ENCODE peak calls at places on chromosomes 1 and 21, in five cellular contexts. One of them, this sample, is unnamed. For H3K4me1, the result is how much of the 10 kb centered on the place peaks cover.

GRCh38 chr1:238485062-238485905 is 594.6 kb upstream of the ZP4 start:
- DNase-seq in fibroblast of lung: peak
- DNase-seq in mammary epithelial cell: peak
- DNase-seq in HCT116: no peak
- DNase-seq in neural progenitor cell: peak
- DNase-seq in this sample: peak

GRCh38 chr1:14815175-14815882 is 216.8 kb downstream of the KAZN start:
- DNase-seq in HCT116: no peak
- DNase-seq in mammary epithelial cell: no peak
- DNase-seq in neural progenitor cell: no peak
- DNase-seq in fibroblast of lung: no peak
- DNase-seq in this sample: no peak

GRCh38 chr1:1204998-1205768 is 1.2 kb downstream of the TNFRSF18 start:
- DNase-seq in mammary epithelial cell: no peak
- DNase-seq in neural progenitor cell: no peak
- DNase-seq in HCT116: no peak
- DNase-seq in fibroblast of lung: no peak
- DNase-seq in this sample: no peak

GRCh38 chr1:76705560-76705959 is 161.7 kb upstream of the ST6GALNAC5 start:
- DNase-seq in mammary epithelial cell: no peak
- DNase-seq in HCT116: no peak
- DNase-seq in fibroblast of lung: no peak
- DNase-seq in neural progenitor cell: no peak
- DNase-seq in this sample: peak

GRCh38 chr1:214107322-214108096 is 119.7 kb downstream of the PROX1 start:
- DNase-seq in neural progenitor cell: no peak
- DNase-seq in mammary epithelial cell: no peak
- DNase-seq in HCT116: no peak
- DNase-seq in fibroblast of lung: peak
- DNase-seq in this sample: no peak

GRCh38 chr1:74629283-74629682 is 44.3 kb downstream of the ERICH3 start:
- DNase-seq in HCT116: no peak
- DNase-seq in fibroblast of lung: no peak
- DNase-seq in mammary epithelial cell: no peak
- DNase-seq in neural progenitor cell: peak
- DNase-seq in this sample: no peak

GRCh38 chr1:197572169-197572568 is 203.1 kb downstream of the DENND1B start:
- DNase-seq in mammary epithelial cell: no peak
- DNase-seq in fibroblast of lung: no peak
- DNase-seq in neural progenitor cell: no peak
- DNase-seq in HCT116: no peak
- DNase-seq in this sample: no peak

GRCh38 chr1:55262822-55263221 is 47.7 kb upstream of the USP24 start:
- DNase-seq in HCT116: no peak
- DNase-seq in neural progenitor cell: no peak
- DNase-seq in mammary epithelial cell: peak
- DNase-seq in fibroblast of lung: peak
- DNase-seq in this sample: peak

GRCh38 chr1:1435911-1436633 is 582 bp downstream of the VWA1 start:
- DNase-seq in neural progenitor cell: no peak
- DNase-seq in mammary epithelial cell: no peak
- DNase-seq in fibroblast of lung: no peak
- DNase-seq in HCT116: no peak
- DNase-seq in this sample: no peak

GRCh38 chr1:204429746-204430145 is 18.1 kb upstream of the PPP1R15B start:
- DNase-seq in HCT116: no peak
- DNase-seq in fibroblast of lung: no peak
- DNase-seq in mammary epithelial cell: no peak
- DNase-seq in neural progenitor cell: no peak
- DNase-seq in this sample: no peak

GRCh38 chr1:53545663-53546408 is 86.6 kb downstream of the DMRTB1 start:
- DNase-seq in HCT116: no peak
- DNase-seq in neural progenitor cell: no peak
- DNase-seq in fibroblast of lung: no peak
- DNase-seq in mammary epithelial cell: no peak
- DNase-seq in this sample: no peak

GRCh38 chr1:14881775-14882672 is 271.5 kb upstream of the TMEM51 start:
- DNase-seq in fibroblast of lung: no peak
- DNase-seq in mammary epithelial cell: no peak
- DNase-seq in neural progenitor cell: no peak
- DNase-seq in HCT116: no peak
- DNase-seq in this sample: no peak

GRCh38 chr1:180920193-180920592 is 7.5 kb downstream of the KIAA1614 start:
- DNase-seq in HCT116: no peak
- DNase-seq in neural progenitor cell: no peak
- DNase-seq in fibroblast of lung: no peak
- DNase-seq in mammary epithelial cell: no peak
- DNase-seq in this sample: no peak

GRCh38 chr1:158952416-158952815 is 21.1 kb downstream of the PYHIN1 start:
- DNase-seq in neural progenitor cell: no peak
- DNase-seq in HCT116: no peak
- DNase-seq in mammary epithelial cell: no peak
- DNase-seq in fibroblast of lung: no peak
- DNase-seq in this sample: no peak

GRCh38 chr1:204288061-204288588 is 71.6 kb downstream of the PLEKHA6 start:
- DNase-seq in HCT116: peak
- DNase-seq in mammary epithelial cell: peak
- DNase-seq in neural progenitor cell: no peak
- DNase-seq in fibroblast of lung: no peak
- DNase-seq in this sample: peak

GRCh38 chr1:56676571-56677035 is 31.5 kb downstream of the PRKAA2 start:
- DNase-seq in mammary epithelial cell: peak
- DNase-seq in neural progenitor cell: no peak
- DNase-seq in HCT116: no peak
- DNase-seq in fibroblast of lung: peak
- DNase-seq in this sample: peak

GRCh38 chr1:170318736-170319135 is 173.0 kb downstream of the NTMT2 start:
- DNase-seq in mammary epithelial cell: no peak
- DNase-seq in HCT116: no peak
- DNase-seq in neural progenitor cell: no peak
- DNase-seq in fibroblast of lung: no peak
- DNase-seq in this sample: no peak

GRCh38 chr1:3166206-3166918 is 97.4 kb downstream of the PRDM16 start:
- DNase-seq in mammary epithelial cell: no peak
- DNase-seq in HCT116: no peak
- DNase-seq in fibroblast of lung: no peak
- DNase-seq in neural progenitor cell: no peak
- DNase-seq in this sample: no peak

GRCh38 chr1:112805155-112805853 is 90.2 kb upstream of the PPM1J start:
- DNase-seq in mammary epithelial cell: no peak
- DNase-seq in fibroblast of lung: no peak
- DNase-seq in neural progenitor cell: no peak
- DNase-seq in HCT116: no peak
- DNase-seq in this sample: no peak

GRCh38 chr1:41856361-41857285 is 62.1 kb downstream of the HIVEP3 start:
- DNase-seq in HCT116: no peak
- DNase-seq in neural progenitor cell: no peak
- DNase-seq in fibroblast of lung: peak
- DNase-seq in mammary epithelial cell: no peak
- DNase-seq in this sample: no peak

GRCh38 chr1:228233136-228233535 is 25.3 kb downstream of the OBSCN start:
- DNase-seq in HCT116: no peak
- DNase-seq in neural progenitor cell: no peak
- DNase-seq in mammary epithelial cell: no peak
- DNase-seq in fibroblast of lung: no peak
- DNase-seq in this sample: no peak

GRCh38 chr21:38272215-38272614 is 15.4 kb downstream of the KCNJ15 start:
- DNase-seq in HCT116: no peak
- DNase-seq in mammary epithelial cell: peak
- DNase-seq in neural progenitor cell: no peak
- DNase-seq in fibroblast of lung: no peak
- DNase-seq in this sample: no peak

GRCh38 chr1:224262373-224263054 is 67.5 kb downstream of the NVL start:
- DNase-seq in mammary epithelial cell: no peak
- DNase-seq in fibroblast of lung: no peak
- DNase-seq in HCT116: no peak
- DNase-seq in neural progenitor cell: no peak
- DNase-seq in this sample: no peak

GRCh38 chr1:230303822-230304221 is 122.3 kb downstream of the PGBD5 start:
- DNase-seq in HCT116: no peak
- DNase-seq in fibroblast of lung: peak
- DNase-seq in mammary epithelial cell: no peak
- DNase-seq in neural progenitor cell: no peak
- DNase-seq in this sample: no peak

GRCh38 chr1:175548774-175549173 is 194.6 kb downstream of the TNR start:
- DNase-seq in fibroblast of lung: no peak
- DNase-seq in mammary epithelial cell: peak
- DNase-seq in neural progenitor cell: no peak
- DNase-seq in HCT116: no peak
- DNase-seq in this sample: no peak

GRCh38 chr1:233627376-233627775 is 13.5 kb downstream of the KCNK1 start:
- DNase-seq in HCT116: no peak
- DNase-seq in neural progenitor cell: no peak
- DNase-seq in mammary epithelial cell: peak
- DNase-seq in fibroblast of lung: no peak
- DNase-seq in this sample: no peak

GRCh38 chr1:204868340-204868700 is 2.3 kb upstream of the NFASC start:
- DNase-seq in mammary epithelial cell: no peak
- DNase-seq in neural progenitor cell: no peak
- DNase-seq in fibroblast of lung: no peak
- DNase-seq in HCT116: no peak
- DNase-seq in this sample: no peak

GRCh38 chr1:225408249-225408648 is 19.6 kb downstream of the LBR start:
- DNase-seq in HCT116: no peak
- DNase-seq in neural progenitor cell: no peak
- DNase-seq in mammary epithelial cell: no peak
- DNase-seq in fibroblast of lung: no peak
- DNase-seq in this sample: no peak

GRCh38 chr1:225409051-225409450 is 18.8 kb downstream of the LBR start:
- DNase-seq in fibroblast of lung: no peak
- DNase-seq in mammary epithelial cell: no peak
- DNase-seq in neural progenitor cell: peak
- DNase-seq in HCT116: no peak
- DNase-seq in this sample: no peak

GRCh38 chr1:225406976-225407725 is 20.7 kb downstream of the LBR start:
- DNase-seq in fibroblast of lung: no peak
- DNase-seq in neural progenitor cell: no peak
- DNase-seq in HCT116: no peak
- DNase-seq in mammary epithelial cell: no peak
- DNase-seq in this sample: no peak

GRCh38 chr1:225410036-225410435 is 17.8 kb downstream of the LBR start:
- DNase-seq in fibroblast of lung: no peak
- DNase-seq in mammary epithelial cell: no peak
- DNase-seq in HCT116: no peak
- DNase-seq in neural progenitor cell: no peak
- DNase-seq in this sample: no peak

GRCh38 chr1:225407755-225408154 is 20.1 kb downstream of the LBR start:
- DNase-seq in HCT116: no peak
- DNase-seq in fibroblast of lung: no peak
- DNase-seq in mammary epithelial cell: no peak
- DNase-seq in neural progenitor cell: no peak
- DNase-seq in this sample: no peak
- H2AFZ ChIP-seq in HCT116: no peak
- H2AFZ ChIP-seq in fibroblast of lung: no peak
- H2AFZ ChIP-seq in mammary epithelial cell: no peak
- H2AFZ ChIP-seq in neural progenitor cell: no peak
- H2AFZ ChIP-seq in this sample: no peak

GRCh38 chr1:198671136-198671535 is 32.3 kb downstream of the PTPRC start:
- DNase-seq in fibroblast of lung: no peak
- DNase-seq in neural progenitor cell: no peak
- DNase-seq in mammary epithelial cell: no peak
- DNase-seq in HCT116: no peak
- DNase-seq in this sample: no peak

GRCh38 chr1:198676253-198676652 is 37.4 kb downstream of the PTPRC start:
- DNase-seq in fibroblast of lung: no peak
- DNase-seq in mammary epithelial cell: no peak
- DNase-seq in HCT116: no peak
- DNase-seq in neural progenitor cell: no peak
- DNase-seq in this sample: no peak

GRCh38 chr1:198677027-198677426 is 38.2 kb downstream of the PTPRC start:
- DNase-seq in HCT116: no peak
- DNase-seq in mammary epithelial cell: no peak
- DNase-seq in fibroblast of lung: no peak
- DNase-seq in neural progenitor cell: no peak
- DNase-seq in this sample: no peak

GRCh38 chr1:198672124-198672523 is 33.3 kb downstream of the PTPRC start:
- DNase-seq in fibroblast of lung: no peak
- DNase-seq in neural progenitor cell: no peak
- DNase-seq in HCT116: no peak
- DNase-seq in mammary epithelial cell: peak
- DNase-seq in this sample: peak

DNA sequence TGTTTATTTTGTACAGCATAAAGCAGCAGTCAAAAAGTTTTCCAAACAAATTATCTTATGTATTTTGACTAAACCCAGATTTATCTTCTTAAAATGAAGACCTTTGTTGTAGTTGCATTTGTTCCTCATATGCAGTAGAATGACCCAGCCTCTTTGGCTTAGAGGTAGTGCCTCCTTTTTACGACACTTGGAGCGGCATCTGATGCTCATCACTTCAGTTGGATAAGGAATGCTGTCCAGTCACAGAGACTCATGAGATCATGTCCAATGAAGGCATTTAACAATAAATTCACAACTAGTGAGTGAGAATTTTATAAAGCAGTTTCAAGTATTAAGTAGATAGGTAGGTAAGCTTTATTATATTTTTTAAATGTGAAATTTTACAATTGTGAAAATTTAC is 35.2 kb downstream of the PTPRC start:
- DNase-seq in HCT116: no peak
- DNase-seq in fibroblast of lung: no peak
- DNase-seq in neural progenitor cell: no peak
- DNase-seq in mammary epithelial cell: no peak
- DNase-seq in this sample: no peak
- H3K4me1 ChIP-seq in HCT116: under half
- H3K4me1 ChIP-seq in fibroblast of lung: under half
- H3K4me1 ChIP-seq in neural progenitor cell: under half
- H3K4me1 ChIP-seq in mammary epithelial cell: under half
- H3K4me1 ChIP-seq in this sample: under half

GRCh38 chr1:109793486-109794318 is 30.0 kb upstream of the EPS8L3 start:
- DNase-seq in fibroblast of lung: peak
- DNase-seq in mammary epithelial cell: peak
- DNase-seq in neural progenitor cell: no peak
- DNase-seq in HCT116: peak
- DNase-seq in this sample: peak

GRCh38 chr1:109793089-109793485 is 29.4 kb upstream of the EPS8L3 start:
- DNase-seq in HCT116: no peak
- DNase-seq in fibroblast of lung: no peak
- DNase-seq in neural progenitor cell: no peak
- DNase-seq in mammary epithelial cell: no peak
- DNase-seq in this sample: no peak

GRCh38 chr1:109791495-109792040 is 27.8 kb upstream of the EPS8L3 start:
- DNase-seq in fibroblast of lung: no peak
- DNase-seq in HCT116: no peak
- DNase-seq in mammary epithelial cell: no peak
- DNase-seq in neural progenitor cell: no peak
- DNase-seq in this sample: no peak

GRCh38 chr1:109790735-109791494 is 27.2 kb upstream of the EPS8L3 start:
- DNase-seq in HCT116: peak
- DNase-seq in fibroblast of lung: peak
- DNase-seq in neural progenitor cell: peak
- DNase-seq in mammary epithelial cell: no peak
- DNase-seq in this sample: peak

GRCh38 chr1:109792056-109792831 is 28.5 kb upstream of the EPS8L3 start:
- DNase-seq in mammary epithelial cell: peak
- DNase-seq in neural progenitor cell: peak
- DNase-seq in fibroblast of lung: peak
- DNase-seq in HCT116: no peak
- DNase-seq in this sample: peak
- H2AFZ ChIP-seq in mammary epithelial cell: no peak
- H2AFZ ChIP-seq in neural progenitor cell: peak
- H2AFZ ChIP-seq in fibroblast of lung: no peak
- H2AFZ ChIP-seq in HCT116: peak
- H2AFZ ChIP-seq in this sample: peak

GRCh38 chr1:6796095-6796494 is 10.8 kb downstream of the CAMTA1 start:
- DNase-seq in HCT116: no peak
- DNase-seq in neural progenitor cell: no peak
- DNase-seq in fibroblast of lung: no peak
- DNase-seq in mammary epithelial cell: no peak
- DNase-seq in this sample: no peak
- H3K4me1 ChIP-seq in HCT116: under half
- H3K4me1 ChIP-seq in neural progenitor cell: under half
- H3K4me1 ChIP-seq in fibroblast of lung: under half
- H3K4me1 ChIP-seq in mammary epithelial cell: under half
- H3K4me1 ChIP-seq in this sample: under half